ENCODE peak calls at places on chromosomes 11 and 22, in six cellular contexts. U is HCT116, P is K562, J is SK-N-SH, G is GM12878, I is HepG2. C is an unnamed sample.

GRCh38 chr11:129637473-129637872 is 178.2 kb upstream of the TMEM45B start:
- DNase-seq in U (no peak), P (no peak), J (no peak), G (no peak), I (no peak), C (no peak)

GRCh38 chr11:63769719-63770443 is 1.3 kb upstream of the ZFTA start:
- DNase-seq in U (no peak), P (no peak), J (no peak), G (no peak), I (no peak), C (no peak)

GRCh38 chr11:130070109-130070828 is 575 bp downstream of the APLP2 start:
- DNase-seq in U (no peak), P (peak), J (peak), G (no peak), I (no peak), C (peak)

GRCh38 chr22:48433647-48434046 is 1394.0 kb downstream of the BRD1 start:
- DNase-seq in U (no peak), P (no peak), J (no peak), G (no peak), I (no peak), C (no peak)

GRCh38 chr11:126346586-126346940 is 8.9 kb upstream of the ST3GAL4 start:
- DNase-seq in U (no peak), P (no peak), J (no peak), G (no peak), I (no peak), C (no peak)

GRCh38 chr11:30830666-30831065 is 244.5 kb upstream of the MPPED2 start:
- DNase-seq in U (no peak), P (no peak), J (no peak), G (no peak), I (no peak), C (no peak)

GRCh38 chr11:70122490-70123198 is 44.5 kb downstream of the ANO1 start:
- DNase-seq in U (no peak), P (no peak), J (no peak), G (no peak), I (no peak), C (no peak)

GRCh38 chr11:13169709-13170108 is 107.9 kb upstream of the BMAL1 start:
- DNase-seq in U (peak), P (peak), J (no peak), G (no peak), I (no peak), C (no peak)

GRCh38 chr22:19704355-19705015 is 9.8 kb upstream of the SEPTIN5 start:
- DNase-seq in U (no peak), P (no peak), J (no peak), G (no peak), I (no peak), C (no peak)

GRCh38 chr22:35301370-35301874 is 1.7 kb downstream of the TOM1 start:
- DNase-seq in U (no peak), P (peak), J (no peak), G (no peak), I (peak), C (peak)

GRCh38 chr11:43537831-43538230 is 142.7 kb upstream of the HSD17B12 start:
- DNase-seq in U (no peak), P (no peak), J (no peak), G (no peak), I (no peak), C (no peak)

GRCh38 chr11:19843106-19843505 is 130.5 kb downstream of the NAV2 start:
- DNase-seq in U (no peak), P (no peak), J (no peak), G (no peak), I (no peak), C (no peak)

GRCh38 chr11:72005347-72006260 is 6.9 kb downstream of the IL18BP start:
- DNase-seq in U (no peak), P (no peak), J (no peak), G (no peak), I (no peak), C (no peak)

GRCh38 chr11:66985508-66986177 is 10.5 kb downstream of the C11orf86 start:
- DNase-seq in U (no peak), P (no peak), J (no peak), G (no peak), I (no peak), C (peak)

GRCh38 chr22:27468712-27469111 is 332.8 kb downstream of the MN1 start:
- DNase-seq in U (no peak), P (no peak), J (no peak), G (no peak), I (no peak), C (no peak)

GRCh38 chr11:34219862-34220490 is 114.5 kb downstream of the NAT10 start:
- DNase-seq in U (no peak), P (no peak), J (no peak), G (no peak), I (no peak), C (no peak)

GRCh38 chr11:128244896-128245295 is 342.5 kb downstream of the ETS1 start:
- DNase-seq in U (no peak), P (no peak), J (no peak), G (no peak), I (no peak), C (no peak)

GRCh38 chr22:39021552-39022250 is 774 bp downstream of the APOBEC3D start:
- DNase-seq in U (no peak), P (no peak), J (no peak), G (no peak), I (no peak), C (no peak)

GRCh38 chr22:38327805-38328204 is 10.6 kb upstream of the CSNK1E start:
- DNase-seq in U (no peak), P (no peak), J (no peak), G (no peak), I (no peak), C (no peak)

GRCh38 chr11:68659158-68659921 is 25.0 kb upstream of the GAL start:
- DNase-seq in U (no peak), P (peak), J (peak), G (no peak), I (peak), C (no peak)

GRCh38 chr22:20624161-20624616 is 116.8 kb downstream of the MED15 start:
- DNase-seq in U (no peak), P (no peak), J (no peak), G (peak), I (no peak), C (no peak)

GRCh38 chr22:50703726-50704509 is 31.3 kb downstream of the SHANK3 start:
- DNase-seq in U (no peak), P (no peak), J (no peak), G (no peak), I (no peak), C (no peak)

GRCh38 chr11:100637706-100638105 is 49.4 kb upstream of the ARHGAP42 start:
- DNase-seq in U (no peak), P (no peak), J (no peak), G (no peak), I (no peak), C (no peak)

GRCh38 chr22:18042685-18043084 is 18.3 kb upstream of the MICAL3 start:
- DNase-seq in U (no peak), P (no peak), J (no peak), G (no peak), I (no peak), C (no peak)

GRCh38 chr22:20577549-20577975 is 70.2 kb downstream of the MED15 start:
- DNase-seq in U (no peak), P (peak), J (no peak), G (no peak), I (no peak), C (no peak)

GRCh38 chr22:24380220-24381218 is 46.9 kb upstream of the ADORA2A start:
- DNase-seq in U (no peak), P (no peak), J (no peak), G (no peak), I (no peak), C (no peak)

GRCh38 chr11:125146232-125146631 is 18.3 kb upstream of the PKNOX2 start:
- DNase-seq in U (no peak), P (no peak), J (no peak), G (no peak), I (no peak), C (no peak)

GRCh38 chr11:125141178-125141577 is 23.4 kb upstream of the PKNOX2 start:
- DNase-seq in U (no peak), P (no peak), J (no peak), G (no peak), I (no peak), C (no peak)

GRCh38 chr11:125140251-125140650 is 24.3 kb upstream of the PKNOX2 start:
- DNase-seq in U (no peak), P (no peak), J (peak), G (no peak), I (no peak), C (peak)

GRCh38 chr11:125138966-125139365 is 25.6 kb upstream of the PKNOX2 start:
- DNase-seq in U (no peak), P (no peak), J (no peak), G (no peak), I (no peak), C (no peak)

GRCh38 chr11:125141686-125142535 is 22.6 kb upstream of the PKNOX2 start:
- DNase-seq in U (no peak), P (peak), J (peak), G (no peak), I (no peak), C (peak)
- TF ChIP-seq JUND in U (no peak), P (no peak), J (no peak), G (no peak), I (no peak), C (no peak)

DNA sequence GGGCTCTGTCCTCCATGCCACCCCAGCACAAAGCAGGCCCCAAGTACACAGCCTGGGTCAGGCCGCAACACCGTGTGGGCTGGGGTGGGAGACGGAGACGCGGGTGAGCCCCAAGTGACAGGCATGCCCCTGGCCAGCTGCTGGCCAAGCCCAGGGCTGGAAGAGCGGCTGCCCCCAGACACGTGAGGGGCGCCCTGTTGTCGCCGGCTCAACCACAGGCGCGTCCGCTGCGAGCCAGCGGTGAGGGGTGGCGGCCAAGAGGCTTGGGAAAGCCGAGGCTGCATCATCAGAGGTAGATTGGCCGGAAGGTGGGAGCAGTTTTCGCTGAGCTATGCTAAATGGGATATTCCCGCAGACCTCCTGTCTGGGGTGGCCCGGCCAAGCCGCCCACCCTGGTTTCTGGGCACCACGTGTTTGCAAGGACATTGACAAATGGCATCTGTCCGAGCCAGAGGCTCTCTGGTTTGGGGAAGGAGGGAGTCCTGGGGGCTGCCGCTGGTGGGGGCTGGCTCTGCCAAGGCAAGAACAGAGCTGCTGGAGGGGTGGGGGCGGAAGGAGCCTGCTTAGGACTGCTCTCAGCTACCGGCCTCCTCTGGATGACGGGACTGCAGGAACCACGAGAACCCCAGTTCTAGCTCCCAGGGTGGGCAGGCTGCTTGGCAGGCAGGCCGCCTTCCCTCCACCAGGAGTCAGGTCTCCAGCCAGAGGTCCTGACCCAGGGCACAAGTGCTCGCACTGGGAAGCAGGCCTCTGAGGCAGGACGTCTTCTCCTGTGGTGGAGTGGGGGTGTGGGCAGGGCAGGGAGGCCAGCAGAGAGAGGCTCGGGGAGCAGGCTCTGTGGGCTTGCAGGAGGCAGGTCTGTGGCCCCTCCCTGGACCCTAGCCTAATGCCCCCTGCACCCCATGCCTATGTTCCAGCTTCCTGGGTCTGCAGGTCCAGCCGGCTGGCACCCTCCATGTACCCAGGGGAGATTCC is 552 bp downstream of the PRR33 start:
- DNase-seq in U (no peak), P (no peak), J (peak), G (no peak), I (no peak), C (no peak)
- TF ChIP-seq JUND in U (no peak), P (no peak), J (no peak), G (no peak), I (no peak), C (no peak)

GRCh38 chr11:37411289-37411688 is 813.3 kb upstream of the RAG2 start:
- DNase-seq in U (no peak), P (no peak), J (no peak), G (no peak), I (no peak), C (no peak)

GRCh38 chr11:37409124-37409523 is 811.1 kb upstream of the RAG2 start:
- DNase-seq in U (no peak), P (no peak), J (no peak), G (no peak), I (no peak), C (no peak)
- TF ChIP-seq JUND in U (no peak), P (no peak), J (no peak), G (no peak), I (no peak), C (no peak)

GRCh38 chr11:112279901-112280267 is 19.2 kb upstream of the PLET1 start:
- DNase-seq in U (no peak), P (peak), J (peak), G (peak), I (peak), C (no peak)
- TF ChIP-seq JUND in U (no peak), P (no peak), J (no peak), G (no peak), I (no peak), C (no peak)

DNA sequence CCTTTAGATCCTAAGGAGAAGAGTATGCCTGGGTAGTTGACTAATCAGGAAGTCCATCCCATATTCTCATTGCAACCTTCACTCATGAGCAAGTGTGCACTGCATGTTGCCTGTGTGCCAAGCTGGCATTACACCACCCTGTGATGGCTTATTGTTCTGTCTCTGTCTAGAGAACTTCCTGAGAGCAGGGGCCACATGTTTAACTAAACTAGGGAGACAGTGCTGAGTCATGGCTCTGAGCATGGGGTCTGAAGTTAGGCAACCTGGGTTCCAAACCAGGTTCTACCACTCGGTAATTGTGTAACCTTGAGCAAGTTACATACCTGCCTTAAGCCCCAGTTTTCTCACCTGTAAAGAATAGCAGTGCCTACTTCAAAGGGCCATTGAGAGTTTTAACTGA is 39.6 kb downstream of the CSNK2A3 start:
- DNase-seq in U (no peak), P (peak), J (no peak), G (no peak), I (peak), C (no peak)
- TF ChIP-seq JUND in U (no peak), P (no peak), J (no peak), G (no peak), I (no peak), C (no peak)

C was measured in T47D.